ENCODE peak calls at places on chromosomes 6 and 20, in five cellular contexts. One of them, this sample, is unnamed.

GRCh38 chr6:33313105-33313708 is 671 bp downstream of the TAPBP start:
- DNase-seq in HTR-8/SVneo: no peak
- DNase-seq in AG04450: no peak
- DNase-seq in GM13976: peak; percentile 73
- DNase-seq in EL: peak; percentile 47
- DNase-seq in this sample: no peak

GRCh38 chr6:71038966-71039365 is 82.1 kb upstream of the B3GAT2 start:
- DNase-seq in HTR-8/SVneo: no peak
- DNase-seq in AG04450: no peak
- DNase-seq in GM13976: no peak
- DNase-seq in EL: no peak
- DNase-seq in this sample: no peak

GRCh38 chr6:151391021-151391470 is 313 bp downstream of the ZBTB2 start:
- DNase-seq in AG04450: peak; percentile 32
- DNase-seq in GM13976: peak; percentile 80
- DNase-seq in HTR-8/SVneo: no peak
- DNase-seq in EL: peak; percentile 69
- DNase-seq in this sample: no peak

GRCh38 chr6:35181313-35181932 is 32.3 kb upstream of the SCUBE3 start:
- DNase-seq in HTR-8/SVneo: peak; percentile 40
- DNase-seq in AG04450: no peak
- DNase-seq in EL: peak; percentile 80
- DNase-seq in GM13976: no peak
- DNase-seq in this sample: peak; percentile 46

GRCh38 chr6:42140051-42140450 is 2.4 kb downstream of the C6orf132 start:
- DNase-seq in EL: peak; percentile 46
- DNase-seq in AG04450: no peak
- DNase-seq in GM13976: no peak
- DNase-seq in HTR-8/SVneo: peak; percentile 39
- DNase-seq in this sample: no peak

GRCh38 chr6:34543421-34543820 is 12.7 kb downstream of the SPDEF start:
- DNase-seq in AG04450: peak; percentile 4
- DNase-seq in EL: peak; percentile 88
- DNase-seq in HTR-8/SVneo: peak; percentile 59
- DNase-seq in GM13976: no peak
- DNase-seq in this sample: peak; percentile 19

GRCh38 chr6:35203680-35204079 is 10.1 kb upstream of the SCUBE3 start:
- DNase-seq in GM13976: no peak
- DNase-seq in AG04450: no peak
- DNase-seq in HTR-8/SVneo: no peak
- DNase-seq in EL: no peak
- DNase-seq in this sample: no peak

GRCh38 chr20:21029356-21029755 is 76.8 kb downstream of the LINC00237 start:
- DNase-seq in HTR-8/SVneo: no peak
- DNase-seq in AG04450: no peak
- DNase-seq in EL: no peak
- DNase-seq in GM13976: no peak
- DNase-seq in this sample: no peak

GRCh38 chr6:33853736-33854135 is 49.9 kb upstream of the MLN start:
- DNase-seq in HTR-8/SVneo: no peak
- DNase-seq in GM13976: no peak
- DNase-seq in EL: no peak
- DNase-seq in AG04450: no peak
- DNase-seq in this sample: no peak

GRCh38 chr20:31871602-31871954 is 1.1 kb downstream of the TTLL9 start:
- DNase-seq in GM13976: no peak
- DNase-seq in EL: no peak
- DNase-seq in HTR-8/SVneo: no peak
- DNase-seq in AG04450: no peak
- DNase-seq in this sample: no peak

GRCh38 chr6:44067073-44067759 is 60.0 kb downstream of the MRPL14 start:
- DNase-seq in EL: no peak
- DNase-seq in AG04450: no peak
- DNase-seq in HTR-8/SVneo: no peak
- DNase-seq in GM13976: no peak
- DNase-seq in this sample: no peak

GRCh38 chr6:115467726-115468125 is 593.0 kb downstream of the FRK start:
- DNase-seq in GM13976: no peak
- DNase-seq in HTR-8/SVneo: no peak
- DNase-seq in AG04450: no peak
- DNase-seq in EL: no peak
- DNase-seq in this sample: no peak

GRCh38 chr20:14715400-14715799 is 378.0 kb upstream of the FLRT3 start:
- DNase-seq in EL: no peak
- DNase-seq in HTR-8/SVneo: no peak
- DNase-seq in AG04450: no peak
- DNase-seq in GM13976: no peak
- DNase-seq in this sample: no peak

GRCh38 chr6:95309545-95309944 is 267.8 kb upstream of the MANEA start:
- DNase-seq in EL: no peak
- DNase-seq in GM13976: no peak
- DNase-seq in AG04450: no peak
- DNase-seq in HTR-8/SVneo: no peak
- DNase-seq in this sample: no peak

GRCh38 chr20:54257090-54257816 is 49.4 kb downstream of the PFDN4 start:
- DNase-seq in EL: peak; percentile 51
- DNase-seq in GM13976: no peak
- DNase-seq in HTR-8/SVneo: no peak
- DNase-seq in AG04450: peak; percentile 89
- DNase-seq in this sample: peak; percentile 6

GRCh38 chr6:26501482-26501986 is 1.4 kb downstream of the BTN1A1 start:
- DNase-seq in GM13976: peak; percentile 37
- DNase-seq in EL: peak; percentile 31
- DNase-seq in HTR-8/SVneo: no peak
- DNase-seq in AG04450: no peak
- DNase-seq in this sample: no peak

GRCh38 chr6:143062551-143062950 is 1.9 kb downstream of the AIG1 start:
- DNase-seq in EL: no peak
- DNase-seq in HTR-8/SVneo: no peak
- DNase-seq in GM13976: no peak
- DNase-seq in AG04450: no peak
- DNase-seq in this sample: no peak

GRCh38 chr6:105759946-105760345 is 326.2 kb upstream of the PRDM1 start:
- DNase-seq in AG04450: peak; percentile 76
- DNase-seq in EL: peak; percentile 70
- DNase-seq in GM13976: no peak
- DNase-seq in HTR-8/SVneo: no peak
- DNase-seq in this sample: no peak

GRCh38 chr6:151370509-151371078 is 20.8 kb downstream of the ZBTB2 start:
- DNase-seq in AG04450: no peak
- DNase-seq in GM13976: no peak
- DNase-seq in HTR-8/SVneo: peak; percentile 12
- DNase-seq in EL: no peak
- DNase-seq in this sample: no peak

GRCh38 chr6:45922728-45923351 is 92.8 kb downstream of the CLIC5 start:
- DNase-seq in HTR-8/SVneo: peak; percentile 76
- DNase-seq in AG04450: peak; percentile 16
- DNase-seq in GM13976: peak; percentile 41
- DNase-seq in EL: peak; percentile 75
- DNase-seq in this sample: no peak

GRCh38 chr6:16420715-16421461 is 182.5 kb downstream of the GMPR start:
- DNase-seq in AG04450: peak; percentile 33
- DNase-seq in HTR-8/SVneo: no peak
- DNase-seq in EL: peak; percentile 73
- DNase-seq in GM13976: peak; percentile 64
- DNase-seq in this sample: peak; percentile 96

GRCh38 chr6:170093658-170094596 is 197.0 kb downstream of the DLL1 start:
- DNase-seq in AG04450: no peak
- DNase-seq in GM13976: no peak
- DNase-seq in EL: no peak
- DNase-seq in HTR-8/SVneo: no peak
- DNase-seq in this sample: no peak

GRCh38 chr6:38268342-38268741 is 371.4 kb downstream of the BTBD9 start:
- DNase-seq in HTR-8/SVneo: no peak
- DNase-seq in EL: no peak
- DNase-seq in AG04450: no peak
- DNase-seq in GM13976: no peak
- DNase-seq in this sample: no peak

GRCh38 chr6:33705268-33705885 is 6.1 kb downstream of the UQCC2 start:
- DNase-seq in EL: no peak
- DNase-seq in AG04450: no peak
- DNase-seq in GM13976: no peak
- DNase-seq in HTR-8/SVneo: no peak
- DNase-seq in this sample: no peak

GRCh38 chr6:162019311-162019710 is 708.3 kb downstream of the PRKN start:
- DNase-seq in GM13976: no peak
- DNase-seq in AG04450: no peak
- DNase-seq in HTR-8/SVneo: no peak
- DNase-seq in EL: no peak
- DNase-seq in this sample: no peak